ENCODE peak calls at places on chromosome 17, in six cellular contexts. A is AG10803, W is fibroblast of mammary gland, D is pancreas, Z is heart right ventricle, L is sigmoid colon. O is an unnamed sample.

GRCh38 chr17:83054518-83055125 is 24.8 kb upstream of the METRNL start:
- DNase-seq in A (no peak), W (no peak), D (no peak), Z (no peak), L (peak; percentile 48), O (no peak)

GRCh38 chr17:62869885-62870580 is 61.9 kb upstream of the MARCHF10 start:
- DNase-seq in A (peak; percentile 76), W (peak; percentile 84), D (no peak), Z (no peak), L (no peak), O (peak; percentile 29)

GRCh38 chr17:48570325-48571023 is 7.7 kb downstream of the HOXB4 start:
- DNase-seq in A (peak; percentile 53), W (no peak), D (no peak), Z (no peak), L (no peak), O (no peak)

GRCh38 chr17:81608082-81608481 is 28.8 kb downstream of the NPLOC4 start:
- DNase-seq in A (no peak), W (peak; percentile 58), D (no peak), Z (no peak), L (no peak), O (no peak)

GRCh38 chr17:51200295-51200694 is 34.1 kb downstream of the NME2 start:
- DNase-seq in A (no peak), W (no peak), D (no peak), Z (no peak), L (no peak), O (no peak)

GRCh38 chr17:50037321-50038107 is 18.4 kb upstream of the ITGA3 start:
- DNase-seq in A (peak; percentile 68), W (peak; percentile 87), D (peak; percentile 62), Z (peak; percentile 38), L (peak; percentile 92), O (peak; percentile 21)

GRCh38 chr17:78890111-78890897 is 12.7 kb downstream of the CEP295NL start:
- DNase-seq in A (no peak), W (no peak), D (no peak), Z (peak; percentile 56), L (peak; percentile 80), O (no peak)

GRCh38 chr17:50256826-50257573 is 17.3 kb upstream of the TMEM92 start:
- DNase-seq in A (no peak), W (no peak), D (no peak), Z (no peak), L (no peak), O (peak; percentile 22)

GRCh38 chr17:64297467-64298088 is 34.5 kb upstream of the TEX2 start:
- DNase-seq in A (no peak), W (no peak), D (no peak), Z (no peak), L (no peak), O (no peak)

GRCh38 chr17:12927001-12927400 is 90.8 kb downstream of the ELAC2 start:
- DNase-seq in A (no peak), W (no peak), D (no peak), Z (no peak), L (no peak), O (no peak)

GRCh38 chr17:35167666-35168065 is 20.0 kb downstream of the UNC45B start:
- DNase-seq in A (peak; percentile 19), W (peak; percentile 67), D (no peak), Z (no peak), L (peak; percentile 4), O (no peak)

GRCh38 chr17:57531078-57531477 is 214.0 kb downstream of the CCDC182 start:
- DNase-seq in A (no peak), W (no peak), D (no peak), Z (no peak), L (no peak), O (no peak)

GRCh38 chr17:48048321-48049140 is at the start of gene NFE2L1:
- DNase-seq in A (peak; percentile 94), W (peak; percentile 92), D (peak; percentile 76), Z (peak; percentile 93), L (peak; percentile 97), O (peak; percentile 80)

GRCh38 chr17:28267720-28268609 is 51.0 kb upstream of the TMEM97 start:
- DNase-seq in A (no peak), W (no peak), D (no peak), Z (no peak), L (no peak), O (no peak)

GRCh38 chr17:58081641-58082340 is 1.4 kb upstream of the DYNLL2 start:
- DNase-seq in A (no peak), W (no peak), D (no peak), Z (no peak), L (no peak), O (no peak)

GRCh38 chr17:80786887-80787286 is 204.8 kb upstream of the CHMP6 start:
- DNase-seq in A (no peak), W (no peak), D (no peak), Z (no peak), L (no peak), O (no peak)

GRCh38 chr17:9768381-9768934 is 22.9 kb downstream of the DHRS7C start:
- DNase-seq in A (peak; percentile 44), W (peak; percentile 54), D (no peak), Z (no peak), L (no peak), O (peak; percentile 55)
- TF ChIP-seq CTCF in A (peak; percentile 54), W (peak; percentile 44), D (peak; percentile 72), Z (peak; percentile 66), L (peak; percentile 54), O (no peak)

GRCh38 chr17:75652341-75652740 is 14.6 kb downstream of the RECQL5 start:
- DNase-seq in A (no peak), W (no peak), D (no peak), Z (no peak), L (peak; percentile 39), O (no peak)

GRCh38 chr17:75650874-75651273 is 16.1 kb downstream of the RECQL5 start:
- DNase-seq in A (no peak), W (no peak), D (no peak), Z (no peak), L (no peak), O (no peak)

GRCh38 chr17:75652934-75653549 is 13.9 kb downstream of the RECQL5 start:
- DNase-seq in A (no peak), W (peak; percentile 30), D (no peak), Z (no peak), L (peak; percentile 45), O (peak; percentile 65)

GRCh38 chr17:75658237-75658636 is 8.7 kb downstream of the RECQL5 start:
- DNase-seq in A (no peak), W (no peak), D (no peak), Z (no peak), L (no peak), O (no peak)

DNA sequence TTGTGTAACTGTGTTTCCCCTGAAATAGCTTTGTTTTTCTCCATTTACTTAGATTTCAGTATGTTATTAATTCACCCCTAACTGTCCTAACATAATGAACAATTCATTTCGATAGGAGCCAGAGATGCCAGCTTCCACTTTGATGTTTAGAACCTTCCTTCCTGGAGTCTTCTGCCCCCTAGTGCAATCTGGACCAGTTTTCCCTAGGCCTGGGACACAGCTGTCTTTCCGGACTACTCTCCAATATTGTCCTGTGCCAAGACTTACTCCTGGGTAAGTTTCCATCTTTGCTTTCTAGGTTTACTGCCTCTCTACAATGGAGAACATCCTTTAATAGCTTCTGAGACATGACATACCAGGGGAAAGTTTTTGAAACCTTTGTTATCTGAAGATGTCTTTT is 12.8 kb downstream of the RECQL5 start:
- DNase-seq in A (no peak), W (peak; percentile 27), D (no peak), Z (no peak), L (peak; percentile 28), O (no peak)
- TF ChIP-seq CTCF in A (peak; percentile 34), W (peak; percentile 22), D (no peak), Z (no peak), L (no peak), O (no peak)

GRCh38 chr17:43860077-43860725 is 13.2 kb downstream of the CD300LG start:
- DNase-seq in A (peak; percentile 48), W (no peak), D (no peak), Z (no peak), L (peak; percentile 52), O (no peak)

GRCh38 chr17:43860927-43861622 is 14.1 kb downstream of the CD300LG start:
- DNase-seq in A (no peak), W (no peak), D (no peak), Z (peak; percentile 57), L (peak; percentile 67), O (no peak)

GRCh38 chr17:43858201-43858600 is 11.2 kb downstream of the CD300LG start:
- DNase-seq in A (no peak), W (no peak), D (no peak), Z (no peak), L (no peak), O (no peak)

GRCh38 chr17:43864161-43864706 is 17.3 kb downstream of the CD300LG start:
- DNase-seq in A (no peak), W (no peak), D (no peak), Z (no peak), L (no peak), O (no peak)

GRCh38 chr17:43861960-43862359 is 15.0 kb downstream of the CD300LG start:
- DNase-seq in A (no peak), W (no peak), D (no peak), Z (no peak), L (no peak), O (no peak)
- TF ChIP-seq CTCF in A (no peak), W (no peak), D (no peak), Z (no peak), L (no peak), O (no peak)

GRCh38 chr17:14061666-14062560 is 7.4 kb upstream of the COX10 start:
- DNase-seq in A (peak; percentile 86), W (peak; percentile 80), D (no peak), Z (no peak), L (no peak), O (no peak)
- TF ChIP-seq CTCF in A (peak; percentile 25), W (peak; percentile 19), D (no peak), Z (no peak), L (no peak), O (no peak)

GRCh38 chr17:21010705-21011596 is 31.9 kb downstream of the USP22 start:
- DNase-seq in A (no peak), W (no peak), D (no peak), Z (no peak), L (peak; percentile 61), O (no peak)

GRCh38 chr17:21015564-21015963 is 27.2 kb downstream of the USP22 start:
- DNase-seq in A (no peak), W (no peak), D (no peak), Z (no peak), L (peak; percentile 54), O (no peak)

GRCh38 chr17:21014498-21014897 is 28.3 kb downstream of the USP22 start:
- DNase-seq in A (no peak), W (no peak), D (no peak), Z (no peak), L (peak; percentile 46), O (no peak)

GRCh38 chr17:21013983-21014382 is 28.8 kb downstream of the USP22 start:
- DNase-seq in A (no peak), W (no peak), D (no peak), Z (no peak), L (no peak), O (no peak)

DNA sequence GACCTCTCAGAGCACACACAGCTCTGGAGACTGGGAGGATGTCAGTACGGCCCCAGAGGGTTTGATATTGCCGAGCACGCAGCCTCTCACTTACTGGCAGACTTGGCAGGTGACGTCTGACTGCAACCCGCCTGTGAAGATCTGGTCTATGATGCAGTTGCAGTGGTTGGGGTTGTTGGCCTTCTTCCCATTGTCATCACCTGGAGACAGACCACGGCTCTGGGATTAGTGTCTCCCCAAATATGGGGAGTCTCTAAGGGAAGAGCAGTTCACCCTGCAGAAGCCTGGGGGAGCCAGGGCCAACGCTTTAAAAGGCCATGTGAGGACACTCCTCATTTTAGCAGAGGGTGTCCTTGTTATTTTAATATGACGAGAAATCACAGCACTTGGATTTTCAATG is 30.1 kb downstream of the USP22 start:
- DNase-seq in A (no peak), W (no peak), D (no peak), Z (no peak), L (peak; percentile 57), O (no peak)
- TF ChIP-seq CTCF in A (no peak), W (no peak), D (no peak), Z (no peak), L (no peak), O (no peak)

GRCh38 chr17:39077874-39078273 is 73.6 kb downstream of the PLXDC1 start:
- DNase-seq in A (no peak), W (no peak), D (no peak), Z (no peak), L (no peak), O (no peak)
- TF ChIP-seq CTCF in A (no peak), W (peak; percentile 18), D (no peak), Z (no peak), L (no peak), O (no peak)